ENCODE peak calls at places on chromosomes 2 and 18, in seven cellular contexts. F, D, H, U, Y, I and X are unnamed samples.

GRCh38 chr2:83368461-83368860 is 1090.6 kb downstream of the SUCLG1 start:
- DNase-seq in F (no peak), D (no peak), H (no peak), U (no peak), Y (no peak), I (no peak), X (no peak)

GRCh38 chr18:79566841-79567370 is 112.7 kb upstream of the CTDP1 start:
- DNase-seq in F (no peak), D (no peak), H (no peak), U (no peak), Y (peak), I (no peak), X (no peak)

GRCh38 chr2:127421871-127422618 is 3.8 kb downstream of the PROC start:
- DNase-seq in F (no peak), D (no peak), H (no peak), U (no peak), Y (no peak), I (peak), X (no peak)

GRCh38 chr2:135952891-135953290 is 32.5 kb downstream of the DARS1 start:
- DNase-seq in F (no peak), D (peak), H (no peak), U (no peak), Y (no peak), I (no peak), X (no peak)

GRCh38 chr18:27363918-27364317 is 178.8 kb upstream of the CHST9 start:
- DNase-seq in F (peak), D (peak), H (no peak), U (no peak), Y (no peak), I (no peak), X (no peak)

GRCh38 chr2:1940660-1941059 is 196.3 kb upstream of the PXDN start:
- DNase-seq in F (no peak), D (no peak), H (no peak), U (no peak), Y (no peak), I (peak), X (no peak)

GRCh38 chr2:104847821-104848160 is 6.1 kb upstream of the POU3F3 start:
- DNase-seq in F (no peak), D (no peak), H (no peak), U (no peak), Y (no peak), I (no peak), X (no peak)

GRCh38 chr2:24721470-24721869 is 71.7 kb downstream of the PTRHD1 start:
- DNase-seq in F (peak), D (peak), H (peak), U (no peak), Y (no peak), I (peak), X (peak)

GRCh38 chr2:15726321-15727057 is 134.8 kb downstream of the DDX1 start:
- DNase-seq in F (no peak), D (no peak), H (no peak), U (no peak), Y (no peak), I (peak), X (no peak)

GRCh38 chr2:128645631-128646030 is 327.0 kb upstream of the HS6ST1 start:
- DNase-seq in F (no peak), D (no peak), H (no peak), U (no peak), Y (peak), I (peak), X (no peak)

GRCh38 chr2:8086796-8087479 is 594.9 kb upstream of the ID2 start:
- DNase-seq in F (no peak), D (peak), H (no peak), U (peak), Y (no peak), I (no peak), X (peak)

GRCh38 chr18:49878567-49878966 is 65.2 kb upstream of the ACAA2 start:
- DNase-seq in F (no peak), D (peak), H (no peak), U (no peak), Y (no peak), I (no peak), X (no peak)

GRCh38 chr2:62340981-62341624 is 145.2 kb downstream of the B3GNT2 start:
- DNase-seq in F (no peak), D (peak), H (no peak), U (no peak), Y (no peak), I (peak), X (no peak)

GRCh38 chr2:117832905-117833613 is 18.6 kb downstream of the DDX18 start:
- DNase-seq in F (no peak), D (peak), H (no peak), U (no peak), Y (no peak), I (no peak), X (no peak)

DNA sequence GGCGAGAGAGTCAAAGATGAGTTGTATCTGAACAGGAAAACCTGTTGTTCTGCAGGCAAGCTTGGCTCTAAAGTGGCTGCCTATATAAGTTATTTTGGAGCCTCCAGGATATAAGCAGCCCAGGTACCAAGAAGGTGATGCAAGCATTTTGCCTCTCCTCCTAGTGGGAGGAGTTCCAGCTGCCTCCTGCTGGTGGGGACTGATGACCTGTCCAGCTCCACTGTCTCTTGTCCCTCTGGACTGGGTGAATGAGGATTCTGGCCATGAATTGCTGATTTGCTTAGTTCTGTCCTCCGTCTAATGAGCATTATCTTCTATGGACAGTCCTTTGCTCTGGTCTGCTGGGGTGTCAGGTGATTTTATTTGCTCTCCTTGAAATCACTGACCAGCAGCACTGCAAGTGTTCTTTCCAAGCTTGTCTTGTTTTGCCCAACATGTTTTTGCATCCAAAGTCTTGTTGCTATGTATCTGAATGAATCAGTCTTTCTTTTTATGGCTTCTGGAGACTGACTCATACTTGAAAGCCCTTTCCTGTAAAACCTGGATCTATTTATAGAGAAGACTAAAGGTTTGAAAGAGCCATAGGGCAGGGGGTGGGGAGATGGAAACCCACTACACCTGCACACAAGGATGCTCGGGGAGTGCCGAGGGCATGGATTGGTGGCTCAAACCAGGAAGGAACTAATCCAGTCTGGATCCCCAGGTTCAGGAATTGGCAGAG is 40.6 kb upstream of the EFHD1 start:
- DNase-seq in F (no peak), D (peak), H (no peak), U (peak), Y (no peak), I (no peak), X (peak)
- TF ChIP-seq CTCF in F (no peak), D (peak), H (no peak), U (peak), Y (peak), I (no peak), X (no peak)

GRCh38 chr2:232447091-232447620 is 8.8 kb upstream of the ALPI start:
- DNase-seq in F (no peak), D (no peak), H (no peak), U (no peak), Y (no peak), I (peak), X (no peak)
- TF ChIP-seq CTCF in F (no peak), D (no peak), H (no peak), U (no peak), Y (no peak), I (no peak), X (no peak)

GRCh38 chr2:190407246-190407661 is 901 bp upstream of the MFSD6 start:
- DNase-seq in F (no peak), D (no peak), H (no peak), U (no peak), Y (no peak), I (no peak), X (no peak)

GRCh38 chr2:190409616-190410015 is 1.5 kb downstream of the MFSD6 start:
- DNase-seq in F (no peak), D (no peak), H (no peak), U (no peak), Y (no peak), I (no peak), X (no peak)

GRCh38 chr2:190408538-190409271 is 550 bp downstream of the MFSD6 start:
- DNase-seq in F (peak), D (peak), H (no peak), U (peak), Y (no peak), I (peak), X (no peak)

GRCh38 chr2:190406805-190407204 is 1.4 kb upstream of the MFSD6 start:
- DNase-seq in F (no peak), D (no peak), H (no peak), U (no peak), Y (no peak), I (no peak), X (no peak)

GRCh38 chr2:190407662-190408537 is at the start of gene MFSD6:
- DNase-seq in F (peak), D (no peak), H (no peak), U (peak), Y (no peak), I (peak), X (no peak)
- TF ChIP-seq CTCF in F (no peak), D (no peak), H (no peak), U (no peak), Y (no peak), I (no peak), X (no peak)

GRCh38 chr2:68767031-68767961 is 32.7 kb downstream of the ARHGAP25 start:
- DNase-seq in F (no peak), D (no peak), H (no peak), U (no peak), Y (no peak), I (no peak), X (no peak)

GRCh38 chr2:68764781-68765385 is 30.3 kb downstream of the ARHGAP25 start:
- DNase-seq in F (no peak), D (peak), H (no peak), U (no peak), Y (no peak), I (no peak), X (no peak)

GRCh38 chr2:68767996-68768395 is 33.4 kb downstream of the ARHGAP25 start:
- DNase-seq in F (no peak), D (no peak), H (no peak), U (no peak), Y (no peak), I (no peak), X (no peak)

GRCh38 chr2:68765739-68766377 is 31.2 kb downstream of the ARHGAP25 start:
- DNase-seq in F (no peak), D (peak), H (no peak), U (no peak), Y (no peak), I (no peak), X (no peak)

GRCh38 chr2:68766378-68766845 is 31.8 kb downstream of the ARHGAP25 start:
- DNase-seq in F (no peak), D (peak), H (peak), U (no peak), Y (no peak), I (peak), X (no peak)
- TF ChIP-seq CTCF in F (no peak), D (no peak), H (no peak), U (no peak), Y (no peak), I (no peak), X (no peak)

GRCh38 chr2:144331652-144332355 is 188.1 kb downstream of the ZEB2 start:
- DNase-seq in F (no peak), D (peak), H (peak), U (no peak), Y (peak), I (peak), X (no peak)
- TF ChIP-seq CTCF in F (no peak), D (peak), H (peak), U (no peak), Y (peak), I (no peak), X (peak)